ENCODE peak calls at places on chromosomes 12 and 14, in nine cellular contexts. S is iPS DF 6.9; Z is heart right ventricle; Q is stomach; U is stimulated activated CD4-positive, alpha-beta T cell treated with anti-CD3 and anti-CD28 coated beads, Interleukin-4, amount 100 ng/mL, for 24 hours; X is Right ventricle myocardium inferior; A is fibroblast of lung; E is HT-29; N is GM20000. K is an unnamed sample.

GRCh38 chr12:28865776-28866175 is 283.3 kb upstream of the FAR2 start:
- DNase-seq in U (no peak), Q (no peak), A (peak; percentile 69), N (no peak), S (no peak), X (no peak), E (no peak), Z (no peak), K (no peak)

GRCh38 chr12:87136330-87136976 is 880.3 kb upstream of the MGAT4C start:
- DNase-seq in X (no peak), A (peak; percentile 64), Z (no peak), N (no peak), S (no peak), U (no peak), Q (no peak), E (no peak), K (peak; percentile 50)

GRCh38 chr12:70246580-70246979 is 3.3 kb downstream of the CNOT2 start:
- DNase-seq in E (no peak), Z (no peak), S (no peak), X (no peak), Q (no peak), N (no peak), A (peak; percentile 55), U (no peak), K (no peak)

GRCh38 chr12:102769323-102769916 is 147.6 kb downstream of the PAH start:
- DNase-seq in X (no peak), Z (peak; percentile 23), A (peak; percentile 38), S (peak; percentile 52), U (peak; percentile 7), E (peak; percentile 59), Q (peak; percentile 53), N (peak; percentile 60), K (peak; percentile 19)

GRCh38 chr12:26125451-26126339 is 858 bp upstream of the BHLHE41 start:
- DNase-seq in A (peak; percentile 87), Z (peak; percentile 68), N (peak; percentile 63), U (peak; percentile 29), E (peak; percentile 95), X (peak; percentile 74), Q (peak; percentile 83), S (no peak), K (peak; percentile 52)

GRCh38 chr12:59069481-59069880 is 149.2 kb upstream of the LRIG3 start:
- DNase-seq in A (no peak), Z (no peak), X (no peak), Q (no peak), N (no peak), S (no peak), U (no peak), E (no peak), K (no peak)

GRCh38 chr12:52395761-52396434 is 10.2 kb downstream of the KRT82 start:
- DNase-seq in U (no peak), X (no peak), Q (no peak), Z (no peak), A (no peak), N (no peak), S (peak; percentile 77), E (peak; percentile 87), K (peak; percentile 44)

GRCh38 chr12:38332814-38333213 is 16.2 kb downstream of the ALG10B start:
- DNase-seq in U (no peak), E (no peak), Z (no peak), S (no peak), A (no peak), X (no peak), Q (no peak), N (no peak), K (no peak)

GRCh38 chr14:64760146-64760755 is 56.0 kb downstream of the PLEKHG3 start:
- DNase-seq in A (peak; percentile 34), S (no peak), U (peak; percentile 62), E (peak; percentile 38), Z (peak; percentile 51), Q (peak; percentile 70), N (peak; percentile 80), X (peak; percentile 86), K (no peak)

GRCh38 chr14:60861545-60862147 is 119.2 kb downstream of the TRMT5 start:
- DNase-seq in Q (no peak), A (no peak), Z (no peak), S (no peak), X (no peak), U (no peak), E (peak; percentile 7), N (no peak), K (no peak)

GRCh38 chr12:33828326-33828725 is 194.0 kb upstream of the ALG10 start:
- DNase-seq in Q (no peak), E (no peak), U (no peak), Z (no peak), N (no peak), A (no peak), X (no peak), S (no peak), K (no peak)

GRCh38 chr12:51759175-51759574 is 89.3 kb downstream of the FIGNL2 start:
- DNase-seq in Q (no peak), U (no peak), A (peak; percentile 3), X (no peak), E (no peak), N (no peak), Z (no peak), S (no peak), K (peak; percentile 9)

GRCh38 chr14:37202265-37202664 is 4.5 kb downstream of the MIPOL1 start:
- DNase-seq in N (no peak), X (no peak), U (no peak), S (no peak), Q (no peak), Z (no peak), E (no peak), A (peak; percentile 45), K (peak; percentile 11)

GRCh38 chr14:101903111-101903561 is 61.2 kb upstream of the DYNC1H1 start:
- DNase-seq in U (no peak), Q (no peak), X (peak; percentile 86), S (no peak), Z (peak; percentile 78), N (no peak), E (no peak), A (no peak), K (no peak)

K was measured in fibroblast of gingiva.